ENCODE peak calls at places on chromosome 3, in four cellular contexts. One of them, this sample, is unnamed.

GRCh38 chr3:171142985-171143384 is 116.5 kb upstream of the SLC2A2 start:
- DNase-seq in transverse colon: no peak
- DNase-seq in cardiac muscle cell: peak
- DNase-seq in GM13977: no peak
- DNase-seq in this sample: no peak

GRCh38 chr3:8987673-8988655 is 24.7 kb upstream of the RAD18 start:
- DNase-seq in transverse colon: peak
- DNase-seq in cardiac muscle cell: peak
- DNase-seq in GM13977: peak
- DNase-seq in this sample: peak

GRCh38 chr3:188266581-188267274 is 112.8 kb downstream of the LPP start:
- DNase-seq in transverse colon: peak
- DNase-seq in cardiac muscle cell: peak
- DNase-seq in GM13977: no peak
- DNase-seq in this sample: no peak

GRCh38 chr3:129035360-129036233 is 25.0 kb upstream of the GP9 start:
- DNase-seq in transverse colon: no peak
- DNase-seq in cardiac muscle cell: no peak
- DNase-seq in GM13977: no peak
- DNase-seq in this sample: no peak

GRCh38 chr3:42831321-42831713 is 22.1 kb downstream of the ACKR2 start:
- DNase-seq in transverse colon: peak
- DNase-seq in cardiac muscle cell: peak
- DNase-seq in GM13977: peak
- DNase-seq in this sample: peak

GRCh38 chr3:185943363-185944106 is 5.7 kb upstream of the TRA2B start:
- DNase-seq in transverse colon: peak
- DNase-seq in cardiac muscle cell: peak
- DNase-seq in GM13977: peak
- DNase-seq in this sample: peak

GRCh38 chr3:50242778-50243551 is 7.0 kb downstream of the GNAI2 start:
- DNase-seq in transverse colon: peak
- DNase-seq in cardiac muscle cell: peak
- DNase-seq in GM13977: peak
- DNase-seq in this sample: peak

GRCh38 chr3:15273214-15273613 is 59.2 kb downstream of the SH3BP5 start:
- DNase-seq in transverse colon: no peak
- DNase-seq in cardiac muscle cell: no peak
- DNase-seq in GM13977: no peak
- DNase-seq in this sample: no peak

GRCh38 chr3:62372621-62373041 is 719 bp downstream of the FEZF2 start:
- DNase-seq in transverse colon: no peak
- DNase-seq in cardiac muscle cell: no peak
- DNase-seq in GM13977: no peak
- DNase-seq in this sample: no peak

GRCh38 chr3:52028572-52028971 is 27.8 kb downstream of the DUSP7 start:
- DNase-seq in transverse colon: no peak
- DNase-seq in cardiac muscle cell: no peak
- DNase-seq in GM13977: no peak
- DNase-seq in this sample: no peak

GRCh38 chr3:8777201-8777977 is 8.0 kb upstream of the OXTR start:
- DNase-seq in transverse colon: no peak
- DNase-seq in cardiac muscle cell: no peak
- DNase-seq in GM13977: no peak
- DNase-seq in this sample: no peak

GRCh38 chr3:104510091-104510860 is 856.4 kb upstream of the ALCAM start:
- DNase-seq in transverse colon: no peak
- DNase-seq in cardiac muscle cell: no peak
- DNase-seq in GM13977: no peak
- DNase-seq in this sample: no peak

GRCh38 chr3:57923101-57923500 is 85.1 kb upstream of the FLNB start:
- DNase-seq in transverse colon: no peak
- DNase-seq in cardiac muscle cell: no peak
- DNase-seq in GM13977: no peak
- DNase-seq in this sample: no peak

GRCh38 chr3:168123211-168124173 is 27.8 kb upstream of the GOLIM4 start:
- DNase-seq in transverse colon: no peak
- DNase-seq in cardiac muscle cell: peak
- DNase-seq in GM13977: no peak
- DNase-seq in this sample: no peak

GRCh38 chr3:9175421-9175820 is 74.0 kb downstream of the SRGAP3 start:
- DNase-seq in transverse colon: peak
- DNase-seq in cardiac muscle cell: no peak
- DNase-seq in GM13977: no peak
- DNase-seq in this sample: no peak

GRCh38 chr3:105883798-105884377 is 15.1 kb upstream of the CBLB start:
- DNase-seq in transverse colon: no peak
- DNase-seq in cardiac muscle cell: no peak
- DNase-seq in GM13977: no peak
- DNase-seq in this sample: no peak

GRCh38 chr3:78703944-78704343 is 1063.9 kb downstream of the ROBO1 start:
- DNase-seq in transverse colon: no peak
- DNase-seq in cardiac muscle cell: peak
- DNase-seq in GM13977: no peak
- DNase-seq in this sample: no peak

GRCh38 chr3:42758126-42758525 is 14.9 kb downstream of the CCDC13 start:
- DNase-seq in transverse colon: no peak
- DNase-seq in cardiac muscle cell: no peak
- DNase-seq in GM13977: no peak
- DNase-seq in this sample: no peak

GRCh38 chr3:128879991-128880390 is 571 bp downstream of the ACAD9 start:
- DNase-seq in transverse colon: no peak
- DNase-seq in cardiac muscle cell: no peak
- DNase-seq in GM13977: peak
- DNase-seq in this sample: no peak

GRCh38 chr3:48536787-48537186 is 19.8 kb downstream of the PFKFB4 start:
- DNase-seq in transverse colon: no peak
- DNase-seq in cardiac muscle cell: no peak
- DNase-seq in GM13977: no peak
- DNase-seq in this sample: peak

GRCh38 chr3:165491487-165491886 is 295.3 kb upstream of the SLITRK3 start:
- DNase-seq in transverse colon: no peak
- DNase-seq in cardiac muscle cell: peak
- DNase-seq in GM13977: no peak
- DNase-seq in this sample: no peak

GRCh38 chr3:32421991-32422859 is 30.6 kb downstream of the CMTM7 start:
- DNase-seq in transverse colon: peak
- DNase-seq in cardiac muscle cell: peak
- DNase-seq in GM13977: no peak
- DNase-seq in this sample: peak

GRCh38 chr3:14374444-14374883 is 27.9 kb upstream of the SLC6A6 start:
- DNase-seq in transverse colon: no peak
- DNase-seq in cardiac muscle cell: no peak
- DNase-seq in GM13977: no peak
- DNase-seq in this sample: no peak

GRCh38 chr3:177337548-177338331 is 140.5 kb upstream of the TBL1XR1 start:
- DNase-seq in transverse colon: no peak
- DNase-seq in cardiac muscle cell: peak
- DNase-seq in GM13977: peak
- DNase-seq in this sample: peak

GRCh38 chr3:104291437-104291851 is 1075.3 kb upstream of the ALCAM start:
- DNase-seq in transverse colon: no peak
- DNase-seq in cardiac muscle cell: no peak
- DNase-seq in GM13977: peak
- DNase-seq in this sample: no peak

GRCh38 chr3:12395349-12396012 is 88.8 kb upstream of the TSEN2 start:
- DNase-seq in transverse colon: no peak
- DNase-seq in cardiac muscle cell: no peak
- DNase-seq in GM13977: peak
- DNase-seq in this sample: no peak

GRCh38 chr3:125594581-125595011 is 701 bp downstream of the OSBPL11 start:
- DNase-seq in transverse colon: peak
- DNase-seq in cardiac muscle cell: peak
- DNase-seq in GM13977: no peak
- DNase-seq in this sample: peak

GRCh38 chr3:184016820-184017671 is 638 bp downstream of the ABCC5 start:
- DNase-seq in transverse colon: peak
- DNase-seq in cardiac muscle cell: peak
- DNase-seq in GM13977: peak
- DNase-seq in this sample: peak

GRCh38 chr3:158731938-158732855 is at the start of gene RARRES1:
- DNase-seq in transverse colon: peak
- DNase-seq in cardiac muscle cell: peak
- DNase-seq in GM13977: peak
- DNase-seq in this sample: peak
- TF ChIP-seq CTCF in transverse colon: no peak
- TF ChIP-seq CTCF in cardiac muscle cell: no peak
- TF ChIP-seq CTCF in GM13977: no peak
- TF ChIP-seq CTCF in this sample: no peak

GRCh38 chr3:47273564-47273963 is 9.0 kb downstream of the KIF9 start:
- DNase-seq in transverse colon: no peak
- DNase-seq in cardiac muscle cell: no peak
- DNase-seq in GM13977: no peak
- DNase-seq in this sample: no peak
- TF ChIP-seq CTCF in transverse colon: no peak
- TF ChIP-seq CTCF in cardiac muscle cell: no peak
- TF ChIP-seq CTCF in GM13977: no peak
- TF ChIP-seq CTCF in this sample: no peak

GRCh38 chr3:34973586-34973985 is 665.7 kb upstream of the ARPP21 start:
- DNase-seq in transverse colon: no peak
- DNase-seq in cardiac muscle cell: no peak
- DNase-seq in GM13977: no peak
- DNase-seq in this sample: no peak

DNA sequence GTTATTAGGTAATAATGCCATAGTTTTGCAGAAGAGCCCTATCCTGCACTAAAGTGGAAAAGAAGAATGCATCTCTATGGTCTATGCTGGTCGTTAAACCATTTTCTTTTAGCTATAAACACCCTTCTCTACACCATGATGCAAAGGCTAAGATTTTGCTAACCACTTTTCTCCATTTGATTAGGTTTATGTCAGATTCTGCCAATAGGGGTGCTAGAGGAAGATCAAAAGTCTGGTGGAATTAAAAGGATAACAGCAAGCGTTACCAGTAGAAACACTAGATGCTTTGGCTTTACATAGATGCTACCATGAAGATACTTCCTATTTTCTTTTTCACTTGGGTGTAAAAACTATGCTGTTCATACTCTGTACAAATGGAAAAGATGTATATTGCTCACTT is 669.8 kb upstream of the ARPP21 start:
- DNase-seq in transverse colon: no peak
- DNase-seq in cardiac muscle cell: no peak
- DNase-seq in GM13977: no peak
- DNase-seq in this sample: no peak
- TF ChIP-seq CTCF in transverse colon: no peak
- TF ChIP-seq CTCF in cardiac muscle cell: no peak
- TF ChIP-seq CTCF in GM13977: no peak
- TF ChIP-seq CTCF in this sample: no peak

GRCh38 chr3:86990734-86991481 is at the start of gene VGLL3:
- DNase-seq in transverse colon: peak
- DNase-seq in cardiac muscle cell: peak
- DNase-seq in GM13977: peak
- DNase-seq in this sample: no peak
- TF ChIP-seq CTCF in transverse colon: no peak
- TF ChIP-seq CTCF in cardiac muscle cell: peak
- TF ChIP-seq CTCF in GM13977: no peak
- TF ChIP-seq CTCF in this sample: no peak

GRCh38 chr3:127708837-127709236 is 36.1 kb downstream of the ABTB1 start:
- DNase-seq in transverse colon: no peak
- DNase-seq in cardiac muscle cell: no peak
- DNase-seq in GM13977: no peak
- DNase-seq in this sample: no peak
- TF ChIP-seq CTCF in transverse colon: no peak
- TF ChIP-seq CTCF in cardiac muscle cell: no peak
- TF ChIP-seq CTCF in GM13977: no peak
- TF ChIP-seq CTCF in this sample: no peak